ENCODE peak calls at places on chromosomes 11 and 22, in six cellular contexts. M is mesenchymal stem cell; K is activated T-cell treated with anti-CD3 and anti-CD28 coated beads for 1 hour; B is posterior cingulate gyrus; G is SK-N-DZ; P is stimulated activated CD8-positive, alpha-beta memory T cell treated with anti-CD3 and anti-CD28 coated beads, Interleukin-4, amount 100 ng/mL, for 48 hours. A is an unnamed sample.

GRCh38 chr11:3043315-3043871 is 13.8 kb downstream of the CARS1 start:
- DNase-seq in K (no peak), M (peak; percentile 40), P (no peak), B (peak; percentile 38), G (no peak), A (no peak)

GRCh38 chr22:21745948-21746347 is 10.4 kb upstream of the YPEL1 start:
- DNase-seq in K (no peak), B (no peak), G (no peak), P (no peak), M (no peak), A (no peak)

GRCh38 chr11:34793666-34794065 is 122.5 kb downstream of the APIP start:
- DNase-seq in B (no peak), P (no peak), K (no peak), G (no peak), M (no peak), A (no peak)

GRCh38 chr11:43116071-43116470 is 195.7 kb upstream of the API5 start:
- DNase-seq in P (no peak), K (no peak), G (no peak), B (no peak), M (no peak), A (no peak)

GRCh38 chr22:19986410-19987341 is 29.9 kb downstream of the ARVCF start:
- DNase-seq in B (peak; percentile 71), M (peak; percentile 77), P (peak; percentile 78), G (peak; percentile 79), K (peak; percentile 48), A (peak; percentile 91)

GRCh38 chr22:40403651-40404050 is 33.3 kb downstream of the SGSM3 start:
- DNase-seq in B (no peak), K (no peak), P (no peak), G (no peak), M (no peak), A (no peak)

GRCh38 chr11:34658071-34659015 is 37.5 kb downstream of the EHF start:
- DNase-seq in P (no peak), M (no peak), K (no peak), G (no peak), B (no peak), A (no peak)

GRCh38 chr11:92070026-92070889 is 154.4 kb upstream of the FAT3 start:
- DNase-seq in G (no peak), K (no peak), P (no peak), B (no peak), M (peak; percentile 0), A (no peak)

GRCh38 chr22:47633111-47633510 is 870.7 kb downstream of the TBC1D22A start:
- DNase-seq in M (no peak), K (no peak), G (no peak), B (no peak), P (no peak), A (no peak)

GRCh38 chr11:119999220-119999619 is 138.7 kb downstream of the TRIM29 start:
- DNase-seq in K (no peak), P (no peak), M (peak; percentile 1), G (no peak), B (no peak), A (no peak)

GRCh38 chr22:31279821-31280496 is 12.3 kb downstream of the PIK3IP1 start:
- DNase-seq in B (no peak), M (no peak), P (no peak), G (no peak), K (no peak), A (no peak)